ENCODE peak calls at places on chromosomes 5 and 9, in eight cellular contexts. J is adrenal gland; R is Peyer's patch; N is neuronal stem cell; T is naive thymus-derived CD4-positive, alpha-beta T cell; B is left ventricle myocardium inferior; M is GM12878; I is esophagus muscularis mucosa. K is an unnamed sample. For H3K4me1, the result is how much of the 10 kb centered on the place peaks cover.

GRCh38 chr9:88256216-88256615 is 117.9 kb upstream of the SPATA31C2 start:
- DNase-seq in J (no peak), T (no peak), B (no peak), M (no peak), I (no peak), N (no peak), R (no peak), K (no peak)

GRCh38 chr9:132078369-132079356 is 1.0 kb downstream of the MED27 start:
- DNase-seq in I (no peak), R (no peak), N (no peak), T (peak), M (no peak), B (no peak), J (peak), K (no peak)

GRCh38 chr5:73436535-73437125 is 11.9 kb downstream of the FOXD1 start:
- DNase-seq in R (peak), N (no peak), T (no peak), M (no peak), I (no peak), J (no peak), B (no peak), K (no peak)

GRCh38 chr9:128479262-128479661 is 23.5 kb downstream of the ODF2 start:
- DNase-seq in I (no peak), T (no peak), B (no peak), J (no peak), R (no peak), M (no peak), N (no peak), K (no peak)

GRCh38 chr5:96601811-96602244 is 60.3 kb upstream of the CAST start:
- DNase-seq in M (peak), N (peak), B (no peak), R (no peak), T (no peak), J (peak), I (no peak), K (peak)

GRCh38 chr5:155332618-155333017 is 319.1 kb downstream of the KIF4B start:
- DNase-seq in T (no peak), B (no peak), I (no peak), M (no peak), R (no peak), J (no peak), N (no peak), K (no peak)

GRCh38 chr9:130331061-130331460 is 65.5 kb downstream of the HMCN2 start:
- DNase-seq in T (no peak), N (no peak), J (no peak), R (no peak), I (no peak), M (no peak), B (no peak), K (no peak)

GRCh38 chr5:80780761-80781285 is 126.0 kb upstream of the DHFR start:
- DNase-seq in I (no peak), N (no peak), B (no peak), T (no peak), R (no peak), M (no peak), J (no peak), K (no peak)

GRCh38 chr9:117030254-117030768 is 343.2 kb downstream of the TRIM32 start:
- DNase-seq in M (no peak), R (no peak), J (no peak), N (no peak), B (no peak), T (no peak), I (no peak), K (no peak)

GRCh38 chr9:70537084-70537483 is 122.6 kb upstream of the KLF9 start:
- DNase-seq in R (no peak), M (no peak), B (no peak), N (no peak), T (no peak), I (no peak), J (no peak), K (no peak)

GRCh38 chr5:1161832-1162229 is 39.6 kb upstream of the SLC6A19 start:
- DNase-seq in J (peak), N (no peak), R (peak), T (no peak), I (no peak), M (no peak), B (peak), K (no peak)

GRCh38 chr9:18173923-18174322 is 300.0 kb upstream of the ADAMTSL1 start:
- DNase-seq in T (no peak), N (no peak), M (no peak), B (no peak), J (no peak), R (no peak), I (no peak), K (no peak)

GRCh38 chr5:173778152-173778782 is 109.9 kb upstream of the CPEB4 start:
- DNase-seq in R (no peak), J (peak), T (no peak), N (no peak), I (no peak), B (no peak), M (no peak), K (no peak)

GRCh38 chr9:99433555-99433954 is 211.5 kb downstream of the SEC61B start:
- DNase-seq in R (no peak), M (peak), B (no peak), J (peak), I (peak), T (peak), N (no peak), K (peak)

GRCh38 chr9:89179920-89180667 is 1.5 kb upstream of the SHC3 start:
- DNase-seq in B (peak), T (peak), R (peak), N (peak), M (no peak), I (peak), J (peak), K (peak)

GRCh38 chr5:169299651-169300467 is 1.1 kb downstream of the SLIT3 start:
- DNase-seq in R (no peak), T (no peak), J (no peak), B (no peak), N (peak), M (no peak), I (peak), K (no peak)

GRCh38 chr5:142059304-142059940 is 46.6 kb upstream of the GNPDA1 start:
- DNase-seq in I (no peak), N (no peak), M (no peak), R (no peak), J (peak), T (no peak), B (no peak), K (no peak)

GRCh38 chr5:13859285-13859684 is 85.2 kb downstream of the DNAH5 start:
- DNase-seq in M (no peak), R (no peak), N (no peak), T (no peak), I (no peak), J (no peak), B (no peak), K (no peak)

GRCh38 chr9:93654351-93654961 is 78.1 kb downstream of the PHF2 start:
- DNase-seq in R (peak), T (no peak), M (no peak), N (no peak), B (peak), J (no peak), I (no peak), K (no peak)

GRCh38 chr5:173746050-173746449 is 129.6 kb upstream of the BOD1 start:
- DNase-seq in B (no peak), I (no peak), R (no peak), M (no peak), T (no peak), N (no peak), J (no peak), K (no peak)

GRCh38 chr5:7762267-7762666 is 88.7 kb downstream of the CFAP90 start:
- DNase-seq in N (no peak), T (no peak), B (no peak), J (no peak), I (peak), M (no peak), R (no peak), K (no peak)

GRCh38 chr5:72314571-72315172 is 5.4 kb downstream of the MRPS27 start:
- DNase-seq in R (no peak), N (no peak), I (no peak), J (peak), M (no peak), T (no peak), B (no peak), K (no peak)

GRCh38 chr5:144203750-144204596 is 33.3 kb downstream of the KCTD16 start:
- DNase-seq in R (no peak), T (no peak), B (no peak), N (peak), J (peak), I (no peak), M (no peak), K (peak)

GRCh38 chr5:144209421-144209820 is 38.7 kb downstream of the KCTD16 start:
- DNase-seq in I (no peak), J (no peak), M (no peak), T (no peak), N (no peak), B (no peak), R (no peak), K (no peak)

GRCh38 chr5:144205141-144205551 is 34.5 kb downstream of the KCTD16 start:
- DNase-seq in J (no peak), R (no peak), T (no peak), N (no peak), M (no peak), I (no peak), B (peak), K (no peak)

GRCh38 chr5:144206136-144206535 is 35.5 kb downstream of the KCTD16 start:
- DNase-seq in T (no peak), B (no peak), I (no peak), R (no peak), N (no peak), J (no peak), M (no peak), K (no peak)

GRCh38 chr5:144207875-144208444 is 37.3 kb downstream of the KCTD16 start:
- DNase-seq in T (no peak), J (no peak), N (no peak), B (no peak), R (no peak), M (no peak), I (no peak), K (no peak)
- H3K4me3 ChIP-seq in T (no peak), J (no peak), N (no peak), B (no peak), R (no peak), M (no peak), I (no peak), K (no peak)

DNA sequence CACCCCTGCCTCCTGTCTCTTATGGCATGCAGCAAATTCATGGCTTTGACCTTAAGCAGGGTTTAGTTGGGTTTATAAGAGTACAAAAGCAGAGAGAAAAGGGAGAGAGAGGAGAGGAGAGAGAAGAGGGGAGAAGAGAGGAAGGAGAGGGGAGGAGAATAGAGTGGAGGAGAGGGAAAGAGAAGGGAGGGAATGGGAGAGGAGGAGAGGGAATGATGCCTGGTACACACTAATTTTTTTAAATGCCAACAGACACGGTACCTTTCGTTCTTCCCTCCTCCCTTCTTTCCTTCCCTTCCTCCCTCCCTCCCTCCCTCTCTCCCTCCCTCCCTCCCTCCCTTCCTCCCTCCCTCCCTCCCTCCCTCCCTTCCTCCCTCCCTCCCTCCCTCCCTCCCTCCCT is 48.7 kb downstream of the TNC start:
- DNase-seq in B (no peak), M (no peak), N (no peak), I (peak), T (no peak), J (no peak), R (no peak), K (no peak)
- H3K27ac ChIP-seq in B (no peak), M (no peak), N (no peak), I (peak), T (no peak), J (no peak), R (peak), K (no peak)

GRCh38 chr5:166713281-166713680 is 1578.2 kb upstream of the WWC1 start:
- DNase-seq in J (no peak), R (no peak), B (no peak), N (no peak), M (no peak), I (no peak), T (no peak), K (no peak)
- H3K4me1 ChIP-seq in J (under half), R (under half), B (under half), N (under half), M (under half), I (under half), T (under half), K (under half)

GRCh38 chr9:21688108-21689102 is 114.0 kb upstream of the MTAP start:
- DNase-seq in J (no peak), T (no peak), R (no peak), I (no peak), N (no peak), B (no peak), M (no peak), K (no peak)
- H3K4me3 ChIP-seq in J (no peak), T (no peak), R (no peak), I (peak), N (no peak), B (peak), M (no peak), K (no peak)

DNA sequence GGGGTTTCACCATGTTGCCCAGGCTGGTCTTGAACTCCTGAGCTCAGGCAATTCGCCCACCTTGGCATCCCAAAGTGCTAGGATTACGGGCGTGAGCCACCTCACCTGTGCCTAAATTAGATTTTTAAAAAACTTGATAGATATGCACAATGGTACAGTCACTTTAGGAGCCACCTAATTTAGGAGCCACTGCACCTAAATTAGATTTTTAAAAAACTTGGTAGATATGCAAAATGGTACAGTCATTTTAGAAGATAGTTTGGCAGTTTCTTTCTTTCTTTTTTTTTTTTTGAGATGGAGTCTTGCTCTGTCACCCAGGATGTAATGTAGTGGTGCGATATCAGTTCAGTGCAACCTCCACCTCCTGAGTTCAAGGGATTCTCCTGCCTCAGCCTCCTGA is 37.8 kb upstream of the PLPP1 start:
- DNase-seq in N (no peak), J (no peak), I (no peak), R (no peak), M (no peak), T (no peak), B (no peak), K (no peak)
- H3K27ac ChIP-seq in N (no peak), J (no peak), I (no peak), R (no peak), M (no peak), T (no peak), B (no peak), K (no peak)

GRCh38 chr9:137707361-137707760 is 88.6 kb downstream of the EHMT1 start:
- DNase-seq in M (no peak), J (no peak), N (no peak), R (no peak), I (no peak), T (no peak), B (no peak), K (no peak)
- H3K4me1 ChIP-seq in M (under half), J (under half), N (under half), R (under half), I (half or more), T (under half), B (under half), K (under half)

DNA sequence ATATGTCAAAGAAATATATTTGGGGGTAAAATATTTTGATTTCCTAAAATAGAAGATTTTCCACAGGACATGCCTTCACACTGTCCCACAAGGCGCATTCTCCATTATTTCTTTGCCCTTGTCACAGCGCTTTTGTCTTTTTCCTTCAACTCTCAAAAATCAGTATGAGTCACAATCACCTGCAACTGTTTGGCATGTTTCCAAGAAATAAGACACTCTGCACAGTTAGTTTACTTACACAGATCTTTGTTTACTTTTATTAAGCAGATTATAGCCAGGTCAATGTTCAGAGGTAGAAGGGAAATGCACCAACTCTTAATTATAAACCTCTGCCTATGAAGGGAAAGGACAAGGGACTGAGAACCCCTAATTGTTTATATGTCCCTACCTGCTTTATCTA is 9.5 kb downstream of the CEMIP2 start:
- DNase-seq in J (no peak), B (no peak), M (no peak), I (peak), N (no peak), R (no peak), T (no peak), K (no peak)
- H3K4me3 ChIP-seq in J (no peak), B (no peak), M (no peak), I (no peak), N (no peak), R (no peak), T (no peak), K (no peak)